ENCODE peak calls at places on chromosome 1, in six cellular contexts. V is IMR-90, L is mesenchymal stem cell, Q is neuronal stem cell, N is trophoblast cell, X is H9. P is an unnamed sample.

GRCh38 chr1:22412932-22413727 is 38.5 kb upstream of the ZBTB40 start:
- DNase-seq in V (peak), L (peak), Q (no peak), N (peak), X (no peak), P (no peak)

GRCh38 chr1:101203812-101204540 is 32.8 kb upstream of the S1PR1 start:
- DNase-seq in V (peak), L (peak), Q (no peak), N (no peak), X (no peak), P (no peak)

GRCh38 chr1:92201973-92202372 is 15.7 kb upstream of the C1orf146 start:
- DNase-seq in V (no peak), L (no peak), Q (no peak), N (no peak), X (no peak), P (no peak)

GRCh38 chr1:164518692-164519332 is 40.2 kb upstream of the PBX1 start:
- DNase-seq in V (no peak), L (no peak), Q (no peak), N (no peak), X (no peak), P (no peak)

GRCh38 chr1:43318831-43319230 is 18.0 kb downstream of the TIE1 start:
- DNase-seq in V (no peak), L (no peak), Q (no peak), N (no peak), X (no peak), P (no peak)

GRCh38 chr1:36846366-36846765 is 187.9 kb downstream of the GRIK3 start:
- DNase-seq in V (no peak), L (no peak), Q (peak), N (no peak), X (no peak), P (no peak)

GRCh38 chr1:8362701-8363101 is 44.8 kb downstream of the SLC45A1 start:
- DNase-seq in V (no peak), L (no peak), Q (no peak), N (no peak), X (no peak), P (no peak)

GRCh38 chr1:219837274-219837993 is 90.9 kb downstream of the SLC30A10 start:
- DNase-seq in V (peak), L (peak), Q (peak), N (peak), X (no peak), P (no peak)

GRCh38 chr1:8664887-8665286 is 152.6 kb downstream of the RERE start:
- DNase-seq in V (no peak), L (no peak), Q (no peak), N (no peak), X (no peak), P (no peak)

GRCh38 chr1:165612062-165612461 is 19.0 kb upstream of the MGST3 start:
- DNase-seq in V (no peak), L (no peak), Q (no peak), N (no peak), X (no peak), P (no peak)
- H3K14ac ChIP-seq in V (no peak), L (no peak), Q (no peak), N (no peak), X (no peak), P (no peak)

DNA sequence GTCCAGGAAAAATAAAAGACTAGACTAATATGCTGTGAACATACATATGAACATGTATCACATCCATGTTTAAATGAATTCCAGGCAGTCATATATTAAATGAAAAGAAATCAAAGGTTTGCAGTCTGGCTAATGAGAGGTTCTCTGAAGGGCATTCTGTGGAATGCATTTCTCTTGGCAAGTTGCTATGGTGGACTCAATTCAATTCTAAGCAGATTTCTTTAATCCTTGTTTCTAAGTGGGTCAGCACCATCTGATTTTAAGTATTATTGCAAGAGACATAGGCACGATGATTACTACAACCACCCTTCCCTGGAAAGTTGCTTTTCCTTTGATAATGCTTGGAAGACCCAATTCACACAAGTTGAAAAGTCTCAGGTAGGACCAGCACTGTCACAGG is 23.9 kb upstream of the ABCA4 start:
- DNase-seq in V (no peak), L (no peak), Q (no peak), N (no peak), X (no peak), P (no peak)
- H3K14ac ChIP-seq in V (no peak), L (no peak), Q (no peak), N (no peak), X (no peak), P (no peak)

GRCh38 chr1:187816646-187817045 is 987.9 kb downstream of the PLA2G4A start:
- DNase-seq in V (peak), L (no peak), Q (no peak), N (no peak), X (no peak), P (no peak)

GRCh38 chr1:187819081-187819480 is 990.3 kb downstream of the PLA2G4A start:
- DNase-seq in V (no peak), L (no peak), Q (no peak), N (no peak), X (no peak), P (no peak)

DNA sequence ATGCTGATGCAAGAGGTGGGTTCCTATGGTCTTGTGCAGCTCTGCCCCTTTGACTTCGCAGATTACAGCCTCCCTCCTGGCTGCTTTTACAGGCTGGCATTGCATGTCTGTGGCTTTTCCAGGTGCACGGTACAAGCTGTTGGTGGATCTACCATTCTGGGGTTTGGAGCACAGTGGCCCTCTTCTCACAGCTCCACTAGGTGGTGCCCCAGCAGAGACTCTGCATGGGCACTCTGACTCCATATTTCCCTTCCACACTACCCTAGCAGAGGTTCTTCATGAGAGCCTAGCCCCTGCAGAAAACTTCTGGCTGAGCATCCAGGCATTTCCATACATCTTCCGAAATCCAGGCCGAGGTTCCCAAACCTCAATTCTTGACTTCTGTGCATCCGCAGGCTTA is 989.0 kb downstream of the PLA2G4A start:
- DNase-seq in V (no peak), L (no peak), Q (no peak), N (no peak), X (no peak), P (no peak)
- H3K14ac ChIP-seq in V (no peak), L (no peak), Q (no peak), N (no peak), X (no peak), P (no peak)

GRCh38 chr1:234932506-234932905 is 196.1 kb downstream of the TOMM20 start:
- DNase-seq in V (no peak), L (no peak), Q (no peak), N (no peak), X (no peak), P (no peak)
- H3K14ac ChIP-seq in V (peak), L (no peak), Q (no peak), N (no peak), X (no peak), P (no peak)

GRCh38 chr1:155037851-155038441 is 4.3 kb downstream of the DCST1 start:
- DNase-seq in V (no peak), L (no peak), Q (no peak), N (no peak), X (no peak), P (no peak)
- H3K14ac ChIP-seq in V (no peak), L (no peak), Q (no peak), N (no peak), X (no peak), P (no peak)

GRCh38 chr1:39996396-39997004 is 41.6 kb downstream of the MFSD2A start:
- DNase-seq in V (peak), L (no peak), Q (no peak), N (peak), X (no peak), P (no peak)
- H3K14ac ChIP-seq in V (no peak), L (no peak), Q (no peak), N (no peak), X (no peak), P (no peak)

GRCh38 chr1:3217887-3218679 is 149.1 kb downstream of the PRDM16 start:
- DNase-seq in V (no peak), L (no peak), Q (no peak), N (no peak), X (no peak), P (no peak)
- H3K14ac ChIP-seq in V (no peak), L (no peak), Q (no peak), N (no peak), X (no peak), P (no peak)

GRCh38 chr1:160855181-160855981 is 7.3 kb downstream of the CD244 start:
- DNase-seq in V (no peak), L (no peak), Q (no peak), N (no peak), X (no peak), P (no peak)
- H3K14ac ChIP-seq in V (no peak), L (no peak), Q (no peak), N (no peak), X (no peak), P (no peak)

GRCh38 chr1:198291036-198291435 is 134.2 kb downstream of the NEK7 start:
- DNase-seq in V (no peak), L (no peak), Q (peak), N (no peak), X (peak), P (no peak)

GRCh38 chr1:198295186-198295585 is 138.4 kb downstream of the NEK7 start:
- DNase-seq in V (no peak), L (no peak), Q (peak), N (no peak), X (no peak), P (no peak)

GRCh38 chr1:198287916-198288315 is 131.1 kb downstream of the NEK7 start:
- DNase-seq in V (no peak), L (no peak), Q (no peak), N (no peak), X (no peak), P (no peak)

GRCh38 chr1:198291924-198292323 is 135.1 kb downstream of the NEK7 start:
- DNase-seq in V (no peak), L (no peak), Q (no peak), N (no peak), X (no peak), P (no peak)

DNA sequence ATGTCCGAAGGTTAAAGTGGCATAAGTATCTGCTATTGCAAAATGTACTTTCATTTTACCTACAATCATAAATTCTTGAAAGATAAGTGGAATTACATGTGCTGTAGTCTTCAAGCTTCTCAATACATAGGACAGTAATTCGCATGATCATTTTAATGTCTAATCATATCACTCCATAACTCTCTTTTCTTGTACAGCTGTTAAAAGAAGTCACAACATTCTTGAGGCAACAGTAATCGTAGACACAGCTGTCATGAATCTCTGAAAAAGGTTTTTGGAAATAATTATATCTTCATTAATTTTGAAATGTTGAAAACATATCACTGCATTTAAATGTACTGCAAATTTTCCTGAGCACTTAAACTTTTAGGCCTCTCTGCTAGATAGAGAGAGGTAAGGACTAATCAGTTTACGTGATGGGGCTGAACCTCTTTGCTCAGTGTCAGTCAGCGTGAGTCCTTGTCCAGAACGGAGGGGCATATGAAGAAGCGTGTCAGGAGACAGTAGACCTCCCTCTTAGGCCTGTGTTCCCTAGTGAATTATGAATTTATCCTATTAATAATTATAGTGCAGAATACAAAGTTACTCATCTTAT is 133.4 kb downstream of the NEK7 start:
- DNase-seq in V (no peak), L (no peak), Q (no peak), N (no peak), X (no peak), P (no peak)
- H3K14ac ChIP-seq in V (peak), L (no peak), Q (no peak), N (no peak), X (no peak), P (no peak)